ENCODE peak calls at places on chromosomes 12 and 14, in seven cellular contexts. K is left ventricle myocardium inferior; N is heart left ventricle; G is astrocyte of the spinal cord; H is MG63; U is CD8-positive, alpha-beta T cell; V is pancreas. O is an unnamed sample.

GRCh38 chr12:45166056-45166455 is 49.8 kb upstream of the ANO6 start:
- DNase-seq in K (no peak), N (no peak), G (no peak), H (no peak), U (no peak), V (no peak), O (no peak)

GRCh38 chr12:3035815-3036702 is 41.1 kb upstream of the TSPAN9 start:
- DNase-seq in K (no peak), N (peak; percentile 13), G (peak; percentile 22), H (no peak), U (no peak), V (no peak), O (no peak)

GRCh38 chr12:132429122-132429931 is 60.6 kb upstream of the FBRSL1 start:
- DNase-seq in K (no peak), N (no peak), G (no peak), H (no peak), U (no peak), V (peak; percentile 93), O (no peak)

GRCh38 chr12:124299628-124300388 is 4.9 kb downstream of the RFLNA start:
- DNase-seq in K (no peak), N (no peak), G (peak; percentile 12), H (no peak), U (no peak), V (no peak), O (no peak)

GRCh38 chr12:45583011-45583657 is 146.4 kb upstream of the ARID2 start:
- DNase-seq in K (no peak), N (no peak), G (peak; percentile 11), H (no peak), U (no peak), V (no peak), O (no peak)

GRCh38 chr14:74684444-74684843 is 28.4 kb downstream of the AREL1 start:
- DNase-seq in K (no peak), N (no peak), G (no peak), H (no peak), U (no peak), V (no peak), O (no peak)

GRCh38 chr12:52369809-52370208 is 2.5 kb upstream of the KRT85 start:
- DNase-seq in K (no peak), N (no peak), G (no peak), H (no peak), U (no peak), V (no peak), O (no peak)

GRCh38 chr12:848519-849191 is 96.3 kb downstream of the WNK1 start:
- DNase-seq in K (no peak), N (no peak), G (peak; percentile 33), H (no peak), U (no peak), V (no peak), O (no peak)

GRCh38 chr12:55899035-55899434 is 28.7 kb downstream of the PYM1 start:
- DNase-seq in K (no peak), N (no peak), G (peak; percentile 27), H (no peak), U (no peak), V (no peak), O (no peak)

GRCh38 chr12:119061208-119061796 is 80.0 kb downstream of the SRRM4 start:
- DNase-seq in K (peak; percentile 64), N (peak; percentile 77), G (peak; percentile 20), H (peak; percentile 35), U (peak; percentile 15), V (peak; percentile 72), O (no peak)

GRCh38 chr12:16165506-16165905 is 112.0 kb downstream of the SLC15A5 start:
- DNase-seq in K (no peak), N (no peak), G (peak; percentile 55), H (peak; percentile 42), U (no peak), V (peak; percentile 22), O (no peak)

GRCh38 chr12:57793920-57794319 is 11.3 kb downstream of the TSFM start:
- DNase-seq in K (no peak), N (no peak), G (peak; percentile 50), H (no peak), U (no peak), V (no peak), O (no peak)

GRCh38 chr12:122523280-122523679 is 3.5 kb downstream of the RSRC2 start:
- DNase-seq in K (no peak), N (no peak), G (peak; percentile 26), H (no peak), U (no peak), V (no peak), O (no peak)

GRCh38 chr12:68403711-68404110 is 71.5 kb upstream of the MDM1 start:
- DNase-seq in K (no peak), N (no peak), G (no peak), H (peak; percentile 42), U (no peak), V (no peak), O (no peak)

GRCh38 chr14:74652541-74652940 is 40.5 kb upstream of the LTBP2 start:
- DNase-seq in K (no peak), N (no peak), G (no peak), H (no peak), U (no peak), V (no peak), O (no peak)

O was measured in mesenteric fat pad.